ENCODE peak calls at places on chromosomes 2 and 18, in seven cellular contexts. E, N, Z, V, O, X and I are unnamed samples. For H3K9me3, the result is how much of the 10 kb centered on the place peaks cover.

GRCh38 chr2:237315170-237315880 is 98.6 kb downstream of the COL6A3 start:
- DNase-seq in E (peak), N (peak), Z (peak), V (peak), O (peak), X (peak), I (peak)

GRCh38 chr18:43525149-43525548 is 247.9 kb upstream of the SYT4 start:
- DNase-seq in E (no peak), N (no peak), Z (no peak), V (no peak), O (no peak), X (no peak), I (no peak)

GRCh38 chr2:127735537-127736399 is 34.5 kb downstream of the SFT2D3 start:
- DNase-seq in E (no peak), N (no peak), Z (no peak), V (no peak), O (no peak), X (no peak), I (no peak)

GRCh38 chr18:43181711-43182110 is 66.2 kb upstream of the RIT2 start:
- DNase-seq in E (no peak), N (no peak), Z (no peak), V (no peak), O (no peak), X (no peak), I (no peak)

GRCh38 chr2:119402645-119403560 is 28.8 kb upstream of the TMEM37 start:
- DNase-seq in E (no peak), N (peak), Z (peak), V (no peak), O (no peak), X (no peak), I (no peak)

GRCh38 chr2:171469176-171469575 is 35.1 kb downstream of the DCAF17 start:
- DNase-seq in E (no peak), N (no peak), Z (no peak), V (no peak), O (no peak), X (no peak), I (no peak)

GRCh38 chr2:220847587-220847986 is 724.5 kb downstream of the EPHA4 start:
- DNase-seq in E (no peak), N (no peak), Z (no peak), V (no peak), O (no peak), X (no peak), I (no peak)

GRCh38 chr2:224937887-224938286 is 104.4 kb downstream of the DOCK10 start:
- DNase-seq in E (no peak), N (no peak), Z (no peak), V (no peak), O (no peak), X (no peak), I (no peak)

GRCh38 chr18:5527603-5528002 is 16.2 kb downstream of the EPB41L3 start:
- DNase-seq in E (peak), N (peak), Z (no peak), V (peak), O (no peak), X (peak), I (no peak)

GRCh38 chr2:182642328-182642727 is 73.7 kb upstream of the DNAJC10 start:
- DNase-seq in E (peak), N (peak), Z (peak), V (peak), O (peak), X (peak), I (peak)

GRCh38 chr2:205636549-205636948 is 45.8 kb upstream of the NRP2 start:
- DNase-seq in E (no peak), N (no peak), Z (no peak), V (no peak), O (no peak), X (no peak), I (no peak)

GRCh38 chr2:232641153-232641845 is 7.9 kb downstream of the EFHD1 start:
- DNase-seq in E (no peak), N (no peak), Z (no peak), V (no peak), O (no peak), X (no peak), I (no peak)

GRCh38 chr2:144325086-144325485 is 194.8 kb downstream of the ZEB2 start:
- DNase-seq in E (no peak), N (no peak), Z (no peak), V (no peak), O (no peak), X (no peak), I (no peak)

GRCh38 chr2:133787207-133787606 is 218.9 kb upstream of the NCKAP5 start:
- DNase-seq in E (no peak), N (no peak), Z (no peak), V (no peak), O (no peak), X (no peak), I (no peak)

GRCh38 chr2:203105996-203106395 is 91.3 kb downstream of the NBEAL1 start:
- DNase-seq in E (no peak), N (no peak), Z (no peak), V (no peak), O (no peak), X (no peak), I (no peak)

GRCh38 chr18:8337216-8337615 is 272.0 kb upstream of the RAB12 start:
- DNase-seq in E (no peak), N (no peak), Z (no peak), V (no peak), O (no peak), X (no peak), I (no peak)

GRCh38 chr18:58298251-58299134 is 254.5 kb downstream of the NEDD4L start:
- DNase-seq in E (no peak), N (no peak), Z (no peak), V (no peak), O (no peak), X (no peak), I (no peak)
- H3K27ac ChIP-seq in E (peak), N (peak), Z (no peak), V (no peak), O (no peak), X (peak), I (no peak)

GRCh38 chr2:16154061-16154460 is 213.7 kb downstream of the MYCN start:
- DNase-seq in E (no peak), N (no peak), Z (no peak), V (peak), O (no peak), X (no peak), I (no peak)
- H3K9me3 ChIP-seq in E (under half), N (under half), Z (under half), V (under half), O (under half), X (under half), I (under half)

DNA sequence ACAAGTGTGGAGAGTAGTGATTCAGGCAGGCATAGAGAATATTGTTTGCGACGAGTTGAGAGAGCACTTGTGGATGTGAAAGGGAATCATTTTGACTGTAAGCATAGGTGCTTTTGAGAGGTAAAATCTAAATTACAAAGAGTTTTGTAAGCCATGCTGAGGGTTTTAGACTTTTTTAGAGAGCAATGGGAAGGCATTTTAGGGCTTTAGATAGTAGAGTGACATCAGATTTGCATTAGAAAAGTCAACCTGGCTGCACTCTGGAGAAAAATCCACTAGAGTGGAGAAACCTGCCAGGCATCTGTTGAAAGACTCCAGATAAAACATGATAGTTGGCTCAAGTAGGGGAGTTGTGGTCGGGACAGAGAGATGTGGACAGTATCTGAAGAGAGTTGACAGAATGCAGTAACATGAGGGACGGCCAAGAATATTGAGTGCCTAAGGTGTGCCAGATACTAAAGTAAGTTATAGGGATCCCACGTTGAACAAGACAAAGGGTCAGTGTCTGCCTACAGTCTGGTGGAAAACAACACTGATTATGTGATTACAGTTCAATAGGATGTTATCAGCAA is 91.7 kb upstream of the MYO3B start:
- DNase-seq in E (no peak), N (no peak), Z (no peak), V (no peak), O (no peak), X (no peak), I (no peak)
- H3K27ac ChIP-seq in E (no peak), N (no peak), Z (no peak), V (no peak), O (no peak), X (no peak), I (no peak)

DNA sequence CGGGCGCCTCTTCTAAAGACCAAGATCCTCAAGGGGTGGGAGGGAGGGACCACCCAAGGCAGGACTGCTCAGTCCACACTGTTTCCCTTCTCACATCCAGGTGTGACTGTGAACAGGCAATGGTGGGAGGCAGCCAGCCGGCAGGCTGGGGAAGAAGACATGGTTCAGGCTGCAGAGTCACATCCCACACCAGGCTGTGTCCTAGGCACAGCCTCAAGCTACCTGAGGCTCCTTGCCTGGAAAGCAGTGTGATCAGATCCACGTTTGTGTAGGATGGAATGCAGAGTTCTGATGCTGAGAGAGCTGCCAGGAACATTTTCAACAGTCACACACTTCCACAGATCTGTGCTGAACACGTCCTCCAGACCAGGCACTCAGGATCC is 16.4 kb downstream of the SLC66A2 start:
- DNase-seq in E (no peak), N (no peak), Z (no peak), V (no peak), O (no peak), X (no peak), I (peak)
- H3K9me3 ChIP-seq in E (under half), N (under half), Z (under half), V (under half), O (under half), X (under half), I (under half)

GRCh38 chr2:241963223-241963622 is 93.7 kb downstream of the RTP5 start:
- DNase-seq in E (no peak), N (no peak), Z (no peak), V (no peak), O (no peak), X (no peak), I (no peak)
- H3K27ac ChIP-seq in E (no peak), N (no peak), Z (no peak), V (no peak), O (no peak), X (no peak), I (no peak)

DNA sequence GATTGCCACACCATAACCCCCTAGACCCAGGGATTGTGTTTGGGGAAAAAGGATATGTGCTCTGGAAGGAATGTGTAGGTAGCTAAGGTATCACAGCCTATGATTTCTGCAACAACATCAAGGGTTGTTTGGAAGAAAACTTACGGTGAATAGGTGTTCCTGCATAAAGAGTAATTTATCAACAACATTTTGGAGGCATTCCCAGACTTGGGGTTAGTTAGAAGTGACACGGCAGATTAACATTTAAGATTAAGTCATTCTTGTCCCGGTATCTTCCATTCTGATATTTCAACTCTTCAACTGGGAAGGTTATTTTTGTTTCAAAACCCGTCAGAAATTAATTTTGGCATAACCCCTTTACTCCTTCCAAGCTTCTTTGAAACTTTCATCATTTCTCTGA is 65.5 kb downstream of the SPP2 start:
- DNase-seq in E (no peak), N (no peak), Z (no peak), V (no peak), O (no peak), X (no peak), I (no peak)
- H3K9me3 ChIP-seq in E (under half), N (under half), Z (under half), V (under half), O (under half), X (under half), I (under half)

DNA sequence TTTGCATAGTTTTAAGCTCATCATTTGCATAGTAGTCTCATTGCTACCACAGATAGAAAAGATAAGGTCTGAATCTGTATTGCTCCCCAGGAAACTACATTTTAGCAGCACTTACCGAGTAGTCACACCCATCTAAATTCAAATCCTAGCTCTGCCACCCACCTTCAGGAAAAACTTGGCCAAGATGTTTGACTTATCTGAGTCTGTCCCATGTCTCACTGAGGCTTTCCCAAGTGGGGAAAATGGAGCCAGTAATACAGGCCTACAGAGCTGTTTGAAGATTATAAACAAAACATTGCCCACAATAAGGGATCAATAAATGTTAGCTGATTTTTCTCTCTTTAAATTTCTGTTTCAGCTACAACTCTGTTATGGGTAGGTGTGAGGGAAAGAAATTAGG is 87.0 kb downstream of the GALNT3 start:
- DNase-seq in E (no peak), N (no peak), Z (no peak), V (no peak), O (no peak), X (no peak), I (no peak)
- H3K27ac ChIP-seq in E (no peak), N (no peak), Z (no peak), V (no peak), O (no peak), X (no peak), I (no peak)